ENCODE peak calls at places on chromosomes 5 and 9, in four cellular contexts. N is CD8-positive, alpha-beta memory T cell; S is OCI-LY7; X is PC-9. L is an unnamed sample. For H3K4me1, the result is how much of the 10 kb centered on the place peaks cover.

GRCh38 chr5:123098767-123099513 is 9.9 kb downstream of the PRDM6 start:
- DNase-seq in N (no peak), S (no peak), X (no peak), L (no peak)

GRCh38 chr5:4938941-4939546 is 201.1 kb upstream of the ADAMTS16 start:
- DNase-seq in N (no peak), S (no peak), X (no peak), L (no peak)

GRCh38 chr9:93173365-93174150 is 10.4 kb upstream of the WNK2 start:
- DNase-seq in N (no peak), S (no peak), X (no peak), L (no peak)

GRCh38 chr5:14257995-14258403 is 114.9 kb downstream of the TRIO start:
- DNase-seq in N (no peak), S (no peak), X (no peak), L (no peak)

GRCh38 chr5:6197427-6197826 is 180.9 kb downstream of the MED10 start:
- DNase-seq in N (no peak), S (peak), X (no peak), L (no peak)

GRCh38 chr9:116074658-116075057 is 78.9 kb upstream of the PAPPA start:
- DNase-seq in N (no peak), S (no peak), X (no peak), L (no peak)

GRCh38 chr5:10535237-10535530 is 28.7 kb upstream of the ANKRD33B start:
- DNase-seq in N (no peak), S (no peak), X (no peak), L (no peak)

GRCh38 chr9:127803507-127804352 is 1.0 kb downstream of the FPGS start:
- DNase-seq in N (no peak), S (peak), X (peak), L (no peak)

GRCh38 chr9:99445920-99446319 is 223.8 kb downstream of the SEC61B start:
- DNase-seq in N (no peak), S (no peak), X (no peak), L (no peak)

GRCh38 chr5:1359713-1360112 is 14.8 kb upstream of the CLPTM1L start:
- DNase-seq in N (no peak), S (no peak), X (no peak), L (no peak)

GRCh38 chr9:5326893-5327548 is 12.7 kb downstream of the RLN1 start:
- DNase-seq in N (peak), S (no peak), X (peak), L (no peak)

GRCh38 chr9:83027153-83027867 is 35.6 kb downstream of the RASEF start:
- DNase-seq in N (no peak), S (no peak), X (peak), L (no peak)

GRCh38 chr5:8570529-8570928 is 701.6 kb downstream of the MTRR start:
- DNase-seq in N (no peak), S (no peak), X (no peak), L (no peak)

GRCh38 chr5:8568858-8569257 is 699.9 kb downstream of the MTRR start:
- DNase-seq in N (no peak), S (no peak), X (no peak), L (no peak)
- H3K27ac ChIP-seq in N (no peak), S (no peak), X (no peak), L (no peak)

GRCh38 chr9:37027582-37028424 is 6.3 kb downstream of the PAX5 start:
- DNase-seq in N (peak), S (peak), X (peak), L (peak)

GRCh38 chr9:37029776-37030590 is 4.1 kb downstream of the PAX5 start:
- DNase-seq in N (no peak), S (peak), X (no peak), L (no peak)

GRCh38 chr9:37029304-37029775 is 4.7 kb downstream of the PAX5 start:
- DNase-seq in N (no peak), S (peak), X (no peak), L (no peak)

GRCh38 chr9:37026936-37027581 is 7.0 kb downstream of the PAX5 start:
- DNase-seq in N (no peak), S (peak), X (no peak), L (no peak)

DNA sequence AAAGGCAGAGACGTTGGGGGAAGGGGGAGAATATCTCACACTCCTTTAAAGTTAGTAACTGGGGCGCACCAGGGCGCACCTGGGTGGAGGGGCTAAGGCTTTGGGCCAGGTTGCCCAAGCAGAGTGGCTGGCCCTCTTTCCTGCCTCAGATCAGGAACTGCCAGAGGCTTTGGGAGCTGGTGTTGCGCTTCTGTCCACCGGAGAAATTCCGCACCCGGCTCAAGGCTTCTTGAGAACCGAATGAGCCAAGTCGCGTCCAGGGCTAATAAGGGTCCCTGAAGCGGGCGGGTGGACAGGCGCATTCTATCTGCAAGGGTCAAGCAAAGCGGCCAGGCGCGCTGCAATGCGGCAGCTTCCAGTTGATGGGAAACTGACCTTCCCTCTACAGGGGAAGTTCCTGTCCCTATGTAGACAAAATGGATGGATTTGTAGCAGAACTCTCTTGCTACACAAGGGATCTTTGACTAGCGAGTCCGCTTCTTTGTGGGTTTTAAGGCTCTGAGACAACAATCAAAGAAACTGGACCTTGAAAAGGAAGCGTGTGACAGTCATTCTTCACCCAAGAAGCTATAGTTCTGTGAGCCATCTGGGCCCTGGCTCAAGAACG is 5.5 kb downstream of the PAX5 start:
- DNase-seq in N (no peak), S (peak), X (no peak), L (no peak)
- H3K4me1 ChIP-seq in N (half or more), S (half or more), X (under half), L (under half)

GRCh38 chr9:124419832-124420489 is 4.7 kb upstream of the PSMB7 start:
- DNase-seq in N (no peak), S (no peak), X (no peak), L (no peak)

GRCh38 chr9:124412228-124412575 is 3.0 kb downstream of the PSMB7 start:
- DNase-seq in N (no peak), S (no peak), X (no peak), L (no peak)

GRCh38 chr9:124414612-124415011 is 630 bp downstream of the PSMB7 start:
- DNase-seq in N (no peak), S (no peak), X (no peak), L (peak)

GRCh38 chr9:124415102-124415851 is at the start of gene PSMB7:
- DNase-seq in N (peak), S (peak), X (peak), L (peak)

DNA sequence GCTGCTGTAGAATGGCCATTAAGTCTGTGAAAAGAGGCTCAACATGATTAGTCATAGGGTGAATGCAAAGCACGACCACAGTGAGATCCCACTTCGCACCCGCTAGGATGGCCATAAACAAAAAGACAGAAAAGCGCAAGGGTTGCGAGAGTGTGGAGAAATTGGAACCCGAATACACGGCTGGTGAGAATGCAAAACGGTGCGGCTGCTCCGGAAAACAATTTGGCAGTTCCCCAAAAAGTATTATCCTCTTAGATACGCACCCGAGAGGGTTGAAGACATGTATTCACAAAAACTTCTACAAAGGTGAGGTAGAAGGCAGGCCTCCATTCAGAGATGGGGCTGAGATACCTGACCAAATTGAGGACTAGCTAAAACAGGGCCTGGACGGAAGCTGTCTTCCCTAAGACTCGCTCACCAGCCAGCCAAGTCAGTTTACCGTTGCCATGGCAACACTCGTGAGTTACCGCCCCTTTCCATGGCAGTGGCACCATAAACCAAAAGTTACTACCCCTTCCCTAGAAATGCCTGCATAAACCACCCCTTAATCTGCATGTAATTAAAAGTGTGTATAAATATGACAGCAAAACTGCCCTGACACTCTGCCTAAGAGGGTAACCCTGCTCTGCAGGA is 726 bp upstream of the PSMB7 start:
- DNase-seq in N (no peak), S (peak), X (no peak), L (no peak)
- H3K4me3 ChIP-seq in N (peak), S (peak), X (peak), L (peak)

GRCh38 chr9:78463750-78464149 is 166.8 kb downstream of the PSAT1 start:
- DNase-seq in N (no peak), S (no peak), X (no peak), L (no peak)
- H3K27ac ChIP-seq in N (no peak), S (no peak), X (no peak), L (no peak)